ENCODE peak calls at places on chromosomes 2 and 18, in four cellular contexts. H, T, A and B are unnamed samples.

GRCh38 chr2:49241506-49241905 is 87.2 kb upstream of the FSHR start:
- DNase-seq in H (no peak), A (no peak), T (no peak), B (no peak)

GRCh38 chr2:14401838-14402237 is 230.7 kb upstream of the LRATD1 start:
- DNase-seq in T (no peak), A (no peak), H (no peak), B (no peak)

GRCh38 chr2:240567137-240567871 is 980 bp upstream of the RNPEPL1 start:
- DNase-seq in T (peak), H (peak), A (no peak), B (peak)

GRCh38 chr2:110104025-110104771 is 11.4 kb downstream of the MALL start:
- DNase-seq in T (no peak), H (no peak), A (no peak), B (no peak)

GRCh38 chr2:159879061-159879604 is 81.1 kb upstream of the CD302 start:
- DNase-seq in H (no peak), T (no peak), A (no peak), B (no peak)

GRCh38 chr2:176454893-176455810 is 185.9 kb downstream of the MTX2 start:
- DNase-seq in T (peak), H (peak), A (peak), B (peak)

GRCh38 chr18:35478520-35479435 is 19.0 kb downstream of the INO80C start:
- DNase-seq in T (peak), H (no peak), A (no peak), B (no peak)

GRCh38 chr2:233021771-233022170 is 8.7 kb upstream of the NGEF start:
- DNase-seq in A (no peak), H (no peak), T (no peak), B (no peak)

GRCh38 chr18:59566507-59566906 is 130.7 kb downstream of the CCBE1 start:
- DNase-seq in H (no peak), T (no peak), A (no peak), B (no peak)

GRCh38 chr2:199410130-199410529 is 47.6 kb downstream of the SATB2 start:
- DNase-seq in T (no peak), A (no peak), H (no peak), B (no peak)

GRCh38 chr2:217399288-217399687 is 539.4 kb upstream of the TNP1 start:
- DNase-seq in A (no peak), T (no peak), H (no peak), B (no peak)

GRCh38 chr2:141994066-141994465 is 136.8 kb downstream of the LRP1B start:
- DNase-seq in H (no peak), T (no peak), A (no peak), B (no peak)

GRCh38 chr2:203549406-203549805 is 14.3 kb upstream of the RAPH1 start:
- DNase-seq in A (no peak), T (no peak), H (no peak), B (no peak)

GRCh38 chr2:29607025-29607424 is 314.4 kb downstream of the ALK start:
- DNase-seq in T (no peak), A (no peak), H (no peak), B (no peak)

GRCh38 chr2:171308280-171309054 is 125.3 kb downstream of the METTL8 start:
- DNase-seq in H (no peak), A (no peak), T (no peak), B (no peak)

GRCh38 chr2:182625814-182626213 is 90.2 kb upstream of the DNAJC10 start:
- DNase-seq in T (no peak), A (no peak), H (no peak), B (no peak)

GRCh38 chr18:6521804-6522418 is 107.2 kb upstream of the L3MBTL4 start:
- DNase-seq in A (peak), H (no peak), T (peak), B (no peak)

GRCh38 chr2:148794558-148794957 is 80.5 kb upstream of the KIF5C start:
- DNase-seq in T (no peak), H (no peak), A (no peak), B (no peak)

GRCh38 chr18:54776282-54776977 is 51.8 kb upstream of the RAB27B start:
- DNase-seq in H (no peak), T (no peak), A (no peak), B (no peak)

GRCh38 chr2:67702284-67702683 is 305.2 kb downstream of the ETAA1 start:
- DNase-seq in H (no peak), A (no peak), T (no peak), B (no peak)

GRCh38 chr2:172456002-172456401 is 28.6 kb downstream of the ITGA6 start:
- DNase-seq in T (peak), A (no peak), H (no peak), B (no peak)

GRCh38 chr2:170737821-170738220 is 22.7 kb downstream of the SP5 start:
- DNase-seq in A (no peak), H (no peak), T (no peak), B (no peak)

GRCh38 chr2:97870396-97870843 is 125.3 kb downstream of the TMEM131 start:
- DNase-seq in T (no peak), A (no peak), H (no peak), B (no peak)

GRCh38 chr2:176251928-176252327 is 17.3 kb upstream of the MTX2 start:
- DNase-seq in A (no peak), H (no peak), T (no peak), B (no peak)

GRCh38 chr2:25825238-25825637 is 53.0 kb downstream of the ASXL2 start:
- DNase-seq in T (no peak), H (no peak), A (no peak), B (no peak)

GRCh38 chr2:201107624-201108023 is 8.3 kb upstream of the CFLAR start:
- DNase-seq in A (no peak), T (no peak), H (no peak), B (no peak)

GRCh38 chr18:55404811-55405654 is 183.0 kb downstream of the TCF4 start:
- DNase-seq in A (no peak), H (no peak), T (no peak), B (no peak)

GRCh38 chr2:168278424-168278888 is 31.1 kb upstream of the STK39 start:
- DNase-seq in T (peak), A (no peak), H (no peak), B (no peak)

GRCh38 chr2:192570786-192571185 is 376.1 kb upstream of the TMEFF2 start:
- DNase-seq in H (no peak), A (no peak), T (no peak), B (no peak)

GRCh38 chr18:58054041-58054733 is 10.2 kb downstream of the NEDD4L start:
- DNase-seq in A (no peak), H (no peak), T (no peak), B (no peak)

GRCh38 chr2:237306083-237306786 is 107.7 kb downstream of the COL6A3 start:
- DNase-seq in A (no peak), H (no peak), T (no peak), B (no peak)

GRCh38 chr2:101430161-101430560 is 42.9 kb upstream of the CREG2 start:
- DNase-seq in T (no peak), A (no peak), H (no peak), B (no peak)

GRCh38 chr2:190846746-190847145 is 33.9 kb upstream of the GLS start:
- DNase-seq in T (no peak), H (no peak), A (no peak), B (no peak)
- TF ChIP-seq EP300 in T (no peak), H (no peak), A (no peak), B (no peak)

GRCh38 chr2:133503323-133503722 is 64.9 kb downstream of the NCKAP5 start:
- DNase-seq in T (no peak), H (no peak), A (no peak), B (no peak)
- H3K4me3 ChIP-seq in T (no peak), H (no peak), A (no peak), B (no peak)

GRCh38 chr2:189409136-189409535 is 32.1 kb upstream of the WDR75 start:
- DNase-seq in H (no peak), A (no peak), T (no peak), B (no peak)

GRCh38 chr2:189407161-189407943 is 33.9 kb upstream of the WDR75 start:
- DNase-seq in H (no peak), T (no peak), A (no peak), B (no peak)

GRCh38 chr2:189406612-189407011 is 34.7 kb upstream of the WDR75 start:
- DNase-seq in A (no peak), H (no peak), T (no peak), B (no peak)

GRCh38 chr2:189408294-189408693 is 33.0 kb upstream of the WDR75 start:
- DNase-seq in T (no peak), H (no peak), A (no peak), B (no peak)

GRCh38 chr2:189407944-189408209 is 33.4 kb upstream of the WDR75 start:
- DNase-seq in T (no peak), A (no peak), H (no peak), B (no peak)
- TF ChIP-seq CTCF in T (no peak), A (no peak), H (no peak), B (no peak)

DNA sequence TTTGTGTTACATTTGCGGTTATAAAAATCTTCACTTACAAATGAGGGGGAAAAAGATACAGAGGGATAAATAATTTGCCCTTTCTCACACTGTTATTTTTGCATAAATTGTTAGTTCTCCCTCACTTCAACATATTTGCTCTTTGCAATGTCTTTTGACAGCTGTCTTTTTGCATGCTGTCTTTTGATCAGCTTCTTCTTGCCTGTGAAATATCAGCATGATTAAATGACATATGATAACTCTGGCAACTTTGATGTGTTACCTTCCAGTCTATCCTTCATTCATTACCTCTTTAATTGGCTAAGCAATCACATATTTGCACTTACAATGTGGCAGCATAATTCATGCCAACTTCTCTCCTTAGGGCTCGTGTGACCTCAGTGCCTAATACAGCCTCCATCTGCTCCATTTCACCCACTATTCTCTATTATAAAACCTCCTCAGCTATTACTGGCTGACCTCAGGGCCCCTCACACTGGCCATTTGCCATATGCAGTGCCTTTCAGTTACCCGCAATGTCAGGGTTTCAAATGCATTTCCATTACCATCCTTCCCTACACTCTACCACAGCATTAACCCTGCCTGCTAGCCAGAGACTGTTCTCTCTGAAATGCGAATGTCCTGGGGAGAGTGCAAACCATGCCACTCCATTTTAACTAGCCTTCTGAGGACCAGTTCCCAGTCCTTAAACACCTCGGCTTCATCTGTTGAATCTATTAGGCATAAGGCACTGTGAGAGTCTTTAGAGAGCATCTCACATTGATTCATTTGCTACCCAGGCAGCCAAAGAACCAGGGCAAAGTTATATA is 1056.6 kb upstream of the CHAC2 start:
- DNase-seq in A (no peak), H (no peak), T (no peak), B (no peak)
- TF ChIP-seq EP300 in A (no peak), H (no peak), T (no peak), B (no peak)

DNA sequence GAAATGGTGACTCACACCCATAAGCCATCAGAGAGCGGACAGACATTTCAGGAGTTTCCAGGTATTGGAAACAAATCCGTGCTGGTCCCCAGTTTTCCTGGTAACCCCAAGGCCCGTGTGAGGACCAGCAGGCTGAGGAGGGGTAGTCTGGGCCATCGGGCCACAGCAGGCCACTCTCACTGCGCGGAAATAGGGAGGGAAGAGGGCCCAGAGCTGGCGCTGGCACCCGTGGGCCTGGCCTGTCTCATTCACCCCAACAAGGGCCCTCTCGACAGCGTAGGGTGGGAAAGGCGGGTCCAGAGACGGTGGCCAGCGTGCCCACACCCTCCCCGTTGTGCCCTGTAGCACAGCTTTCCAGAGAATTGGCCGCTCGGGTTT is 13.6 kb upstream of the FAHD2A start:
- DNase-seq in A (no peak), T (no peak), H (no peak), B (no peak)
- H3K4me3 ChIP-seq in A (no peak), T (no peak), H (no peak), B (no peak)

DNA sequence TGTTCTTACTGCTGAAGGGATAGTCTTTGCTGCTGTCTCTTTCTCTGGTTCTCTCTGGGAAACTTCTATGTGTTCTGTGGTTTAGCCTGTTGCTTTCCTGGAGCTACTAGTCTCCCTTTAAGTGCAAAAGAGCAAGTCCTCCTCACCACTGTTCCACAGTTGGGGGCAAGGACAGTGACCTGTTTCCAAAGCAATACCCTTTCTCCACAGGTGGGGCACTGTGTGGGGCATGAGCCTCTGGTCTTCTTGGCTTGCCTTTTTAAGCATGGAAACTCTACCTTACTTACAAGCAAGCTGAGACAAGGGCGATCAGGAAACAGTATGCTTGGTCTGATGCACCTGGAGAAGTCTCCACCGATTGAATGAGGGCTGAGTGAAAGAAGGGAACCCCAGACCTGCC is 156.7 kb downstream of the CPS1 start:
- DNase-seq in H (no peak), T (no peak), A (no peak), B (no peak)
- TF ChIP-seq CTCF in H (no peak), T (no peak), A (no peak), B (no peak)

GRCh38 chr2:133371286-133371685 is 197.0 kb downstream of the NCKAP5 start:
- DNase-seq in A (no peak), T (no peak), H (no peak), B (no peak)

GRCh38 chr2:133364636-133365035 is 203.6 kb downstream of the NCKAP5 start:
- DNase-seq in T (no peak), H (no peak), A (no peak), B (no peak)

GRCh38 chr2:133365117-133365516 is 203.1 kb downstream of the NCKAP5 start:
- DNase-seq in A (no peak), H (no peak), T (no peak), B (no peak)

GRCh38 chr2:133369896-133370295 is 198.4 kb downstream of the NCKAP5 start:
- DNase-seq in H (no peak), T (no peak), A (no peak), B (no peak)
- TF ChIP-seq EP300 in H (no peak), T (no peak), A (no peak), B (no peak)

DNA sequence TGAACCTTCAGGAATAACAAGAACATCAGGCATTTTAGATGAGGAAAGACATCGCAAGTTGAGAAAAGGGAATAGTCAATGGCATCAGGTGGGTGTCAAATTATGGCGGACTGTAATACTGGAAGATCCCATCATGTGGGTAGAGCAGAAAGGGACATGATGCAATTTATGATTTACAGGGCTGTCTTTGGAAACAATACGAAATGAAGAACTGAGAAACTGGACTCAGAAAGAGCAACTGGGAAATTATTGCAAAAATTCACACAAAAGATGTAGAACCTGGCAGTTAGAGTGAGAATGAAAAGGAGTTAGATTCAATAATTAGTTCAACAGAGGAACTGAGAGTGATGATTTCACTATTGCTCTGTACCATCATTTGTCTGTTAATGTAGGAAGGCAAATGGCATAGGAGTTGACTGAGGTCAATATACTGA is 1635.0 kb upstream of the ACVR2A start:
- DNase-seq in T (no peak), H (no peak), A (no peak), B (no peak)
- H3K4me3 ChIP-seq in T (no peak), H (no peak), A (no peak), B (no peak)

GRCh38 chr2:58608146-58608545 is 367.0 kb upstream of the FANCL start:
- DNase-seq in A (no peak), T (no peak), H (no peak), B (no peak)
- TF ChIP-seq CTCF in A (no peak), T (no peak), H (no peak), B (no peak)